ENCODE peak calls at places on chromosomes 16 and 17, in five cellular contexts. N is left lung, I is right cardiac atrium, K is Panc1, X is PC-3. L is an unnamed sample.

GRCh38 chr16:73432794-73433455 is 385.0 kb upstream of the ZFHX3 start:
- ATAC-seq in K (no peak), N (no peak), I (no peak), X (no peak), L (no peak)

GRCh38 chr16:71882505-71883192 is 1.3 kb downstream of the ZNF821 start:
- ATAC-seq in N (peak; percentile 74), I (peak; percentile 51), X (peak; percentile 44), K (peak; percentile 63), L (no peak)

GRCh38 chr17:76354317-76354729 is 607 bp upstream of the PRPSAP1 start:
- ATAC-seq in K (peak; percentile 2), N (no peak), X (no peak), I (no peak), L (no peak)

GRCh38 chr17:62703269-62703775 is 75.9 kb downstream of the MRC2 start:
- ATAC-seq in X (peak; percentile 81), I (peak; percentile 11), K (peak; percentile 68), N (peak; percentile 75), L (peak; percentile 15)

GRCh38 chr16:15856901-15857778 is at the start of gene MYH11:
- ATAC-seq in K (peak; percentile 35), N (peak; percentile 26), I (peak; percentile 74), X (no peak), L (peak; percentile 50)

GRCh38 chr16:50172195-50172922 is 19.3 kb downstream of the TENT4B start:
- ATAC-seq in X (no peak), K (no peak), N (peak; percentile 9), I (no peak), L (no peak)

GRCh38 chr17:11296994-11297393 is 56.0 kb downstream of the SHISA6 start:
- ATAC-seq in N (peak; percentile 79), K (no peak), X (no peak), I (no peak), L (no peak)

GRCh38 chr16:23608194-23608593 is 12.1 kb upstream of the NDUFAB1 start:
- ATAC-seq in N (peak; percentile 16), I (peak; percentile 86), K (peak; percentile 76), X (peak; percentile 93), L (no peak)

GRCh38 chr17:4331614-4332013 is 34.9 kb downstream of the UBE2G1 start:
- ATAC-seq in X (no peak), N (no peak), I (no peak), K (no peak), L (no peak)

GRCh38 chr17:78375401-78376079 is 2.9 kb upstream of the PGS1 start:
- ATAC-seq in I (peak; percentile 50), X (peak; percentile 28), N (peak; percentile 60), K (peak; percentile 29), L (peak; percentile 77)

GRCh38 chr17:38663125-38663751 is 11.5 kb downstream of the EPOP start:
- ATAC-seq in I (peak; percentile 53), X (peak; percentile 94), K (peak; percentile 93), N (peak; percentile 81), L (peak; percentile 26)

GRCh38 chr17:3905017-3905486 is 11.2 kb downstream of the P2RX1 start:
- ATAC-seq in X (no peak), K (no peak), N (no peak), I (no peak), L (no peak)

GRCh38 chr16:69195371-69196029 is 8.5 kb downstream of the SNTB2 start:
- ATAC-seq in I (no peak), N (no peak), X (no peak), K (no peak), L (no peak)

GRCh38 chr17:11986179-11986938 is 10.9 kb downstream of the ZNF18 start:
- ATAC-seq in K (no peak), X (no peak), I (peak; percentile 55), N (peak; percentile 47), L (no peak)

GRCh38 chr16:72946063-72946462 is 101.9 kb downstream of the ZFHX3 start:
- ATAC-seq in I (peak; percentile 4), X (no peak), N (no peak), K (no peak), L (no peak)

GRCh38 chr16:58063377-58064076 is 38.0 kb downstream of the MMP15 start:
- ATAC-seq in I (peak; percentile 67), N (peak; percentile 66), X (no peak), K (no peak), L (no peak)

GRCh38 chr17:78789149-78789662 is 7.1 kb upstream of the CYTH1 start:
- ATAC-seq in X (no peak), K (peak; percentile 11), I (peak; percentile 6), N (peak; percentile 59), L (peak; percentile 17)

GRCh38 chr16:66576306-66576705 is 3.0 kb upstream of the CMTM2 start:
- ATAC-seq in K (no peak), X (no peak), N (no peak), I (peak; percentile 56), L (no peak)

GRCh38 chr16:53052519-53053501 is at the start of gene CHD9NB:
- ATAC-seq in N (peak; percentile 47), X (peak; percentile 37), I (peak; percentile 30), K (peak; percentile 14), L (peak; percentile 38)

GRCh38 chr16:24819462-24820040 is 26.2 kb upstream of the SLC5A11 start:
- ATAC-seq in N (peak; percentile 85), X (no peak), K (no peak), I (no peak), L (no peak)

GRCh38 chr17:55388842-55389241 is 32.8 kb downstream of the MMD start:
- ATAC-seq in N (no peak), I (peak; percentile 55), K (no peak), X (no peak), L (no peak)

GRCh38 chr17:518047-518735 is 165.6 kb upstream of the RPH3AL start:
- ATAC-seq in K (no peak), X (no peak), I (peak; percentile 74), N (no peak), L (no peak)

GRCh38 chr17:50042211-50042610 is 13.7 kb upstream of the ITGA3 start:
- ATAC-seq in I (no peak), N (no peak), X (no peak), K (no peak), L (no peak)

GRCh38 chr17:50037321-50038107 is 18.4 kb upstream of the ITGA3 start:
- ATAC-seq in K (peak; percentile 84), I (peak; percentile 83), N (peak; percentile 80), X (peak; percentile 98), L (peak; percentile 90)

GRCh38 chr17:50036455-50037320 is 19.2 kb upstream of the ITGA3 start:
- ATAC-seq in I (no peak), N (peak; percentile 45), X (peak; percentile 3), K (no peak), L (no peak)

GRCh38 chr17:50035930-50036329 is 20.0 kb upstream of the ITGA3 start:
- ATAC-seq in N (no peak), X (no peak), I (no peak), K (no peak), L (no peak)

DNA sequence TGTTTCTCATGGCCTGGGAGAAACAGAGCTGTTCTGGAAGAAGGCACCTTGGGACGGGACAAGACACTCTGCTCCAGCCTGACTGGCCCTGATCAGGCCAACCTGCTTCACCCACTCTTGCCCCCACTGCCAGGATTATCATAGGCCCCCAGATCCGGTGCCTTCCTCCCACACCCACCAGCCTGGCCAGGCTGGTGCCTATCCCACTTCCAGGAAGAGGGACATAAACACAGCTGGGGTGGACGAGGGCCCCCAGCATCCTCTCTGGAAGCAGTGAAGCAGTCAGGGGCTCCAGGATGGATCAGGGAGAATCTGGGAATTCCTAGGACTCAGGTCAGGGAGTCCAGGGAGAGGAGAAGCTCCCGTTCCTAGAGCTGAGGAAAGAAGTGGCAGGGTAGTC is 16.9 kb upstream of the ITGA3 start:
- ATAC-seq in I (no peak), X (no peak), N (no peak), K (no peak), L (no peak)
- H3K27ac ChIP-seq in I (no peak overlapping the region), X (no peak overlapping the region), N (no peak overlapping the region), K (no peak overlapping the region), L (no peak overlapping the region)

GRCh38 chr17:41523787-41524186 is 4.3 kb downstream of the KRT19 start:
- ATAC-seq in X (no peak), I (no peak), K (no peak), N (no peak), L (no peak)

GRCh38 chr17:41522301-41523224 is 3.9 kb upstream of the KRT15 start:
- ATAC-seq in I (no peak), K (peak; percentile 23), X (peak; percentile 12), N (peak; percentile 39), L (no peak)

GRCh38 chr17:41524261-41524660 is 3.8 kb downstream of the KRT19 start:
- ATAC-seq in N (no peak), X (no peak), I (no peak), K (no peak), L (no peak)

GRCh38 chr17:41521574-41522261 is 3.0 kb upstream of the KRT15 start:
- ATAC-seq in K (peak; percentile 63), N (peak; percentile 72), X (peak; percentile 60), I (no peak), L (no peak)

DNA sequence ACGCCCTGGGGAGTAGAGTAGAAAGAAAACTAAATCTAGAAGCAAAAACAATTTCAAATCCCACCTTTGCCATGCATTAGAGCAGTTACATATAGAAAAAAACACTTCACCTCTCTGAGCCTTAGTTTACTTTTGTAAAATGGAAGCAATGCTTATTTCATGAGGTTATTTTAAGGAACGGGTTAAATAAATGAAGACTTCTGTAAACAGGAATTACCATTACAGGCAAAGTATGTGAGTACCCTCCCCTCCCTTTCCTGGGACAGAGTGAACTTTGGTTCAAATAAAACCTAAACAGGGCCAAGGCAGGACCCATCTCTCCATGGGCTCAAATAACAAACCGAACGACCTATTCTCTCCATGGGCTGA is 4.5 kb upstream of the KRT15 start:
- ATAC-seq in X (no peak), N (no peak), K (no peak), I (no peak), L (no peak)
- H3K4me1 ChIP-seq in X (peaks cover 68% of the 10 kb centered on the region), N (peaks cover 19% of the 10 kb centered on the region), K (peaks cover 76% of the 10 kb centered on the region), I (no peaks in the 10 kb centered on the region), L (peaks cover 7% of the 10 kb centered on the region)

DNA sequence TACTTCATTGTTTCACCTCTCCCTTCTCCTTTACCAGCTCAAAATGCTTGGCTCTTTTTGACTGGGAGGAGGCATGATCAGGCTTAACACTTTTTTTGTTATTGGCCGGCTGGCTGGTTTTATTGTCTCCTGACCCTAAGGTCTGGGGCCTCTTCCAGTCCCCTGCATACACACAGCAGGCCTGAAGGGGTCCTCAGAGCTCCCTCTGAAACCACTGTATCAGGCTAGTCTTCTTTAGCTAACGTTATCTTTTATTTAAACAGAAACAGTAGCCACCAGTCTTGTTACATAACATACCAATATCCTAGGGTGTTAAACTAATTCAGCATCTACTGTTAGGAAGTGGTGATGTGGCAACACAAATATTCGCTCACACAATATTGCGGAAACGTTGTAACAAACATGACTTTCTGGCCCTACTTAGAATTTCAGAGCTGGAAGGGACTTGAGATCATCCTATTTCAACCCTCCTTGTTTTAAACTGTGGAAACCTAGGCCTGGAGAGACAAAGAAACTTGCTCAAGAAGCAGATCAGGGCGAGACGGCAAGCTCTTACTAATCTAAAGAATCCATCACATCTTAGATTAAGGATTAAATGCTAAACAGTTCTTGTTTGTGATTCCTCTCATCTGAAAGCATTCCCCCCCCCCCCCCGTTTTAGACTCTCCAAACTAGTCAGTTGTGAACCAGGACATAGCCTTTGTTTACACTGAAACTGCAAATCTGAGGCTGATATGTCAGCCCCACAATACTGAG is 1.7 kb upstream of the YPEL2 start:
- ATAC-seq in K (peak; percentile 68), I (peak; percentile 68), N (peak; percentile 57), X (peak; percentile 48), L (peak; percentile 60)
- H3K27ac ChIP-seq in K (no peak overlapping the region), I (peak overlapping the region; percentile 73), N (peak overlapping the region; percentile 84), X (no peak overlapping the region), L (peak overlapping the region; percentile 95)

DNA sequence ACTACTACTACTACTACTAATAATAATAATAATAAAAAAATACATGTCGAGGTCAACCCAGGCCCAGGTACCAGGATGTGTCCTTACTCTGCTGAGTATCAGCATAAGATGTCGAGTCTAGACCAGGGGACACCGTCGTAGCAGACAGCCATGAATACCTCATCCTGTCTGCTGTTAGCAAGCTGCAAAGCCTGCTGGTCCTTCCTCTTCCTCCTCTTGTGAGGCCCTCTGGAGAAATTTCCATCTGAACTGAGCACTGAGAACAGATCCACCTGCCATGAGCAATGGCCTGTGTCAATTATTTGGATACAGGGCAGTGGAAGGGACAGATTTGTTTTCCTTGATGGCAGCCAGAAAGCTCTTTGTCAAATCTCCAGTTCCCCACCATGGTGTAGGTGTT is 168.5 kb downstream of the XYLT1 start:
- ATAC-seq in I (no peak), K (no peak), X (no peak), N (no peak), L (no peak)
- H3K4me1 ChIP-seq in I (peaks cover 8% of the 10 kb centered on the region), K (no peaks in the 10 kb centered on the region), X (no peaks in the 10 kb centered on the region), N (peaks cover 23% of the 10 kb centered on the region), L (peaks cover 13% of the 10 kb centered on the region)